ENCODE peak calls at places on chromosomes 5 and 9, in eight cellular contexts. One of them, this sample, is unnamed.
A peak's percentile ranks its signal among the peaks of the same experiment; 100 is the strongest.

GRCh38 chr5:140632366-140633080 is 452 bp downstream of the CD14 start:
- DNase-seq in AG04450: no peak
- DNase-seq in A673: peak; percentile 33
- DNase-seq in CD4-positive, alpha-beta T cell: peak; percentile 32
- DNase-seq in testis: peak; percentile 67
- DNase-seq in IMR-90: peak; percentile 54
- DNase-seq in psoas muscle: peak; percentile 80
- DNase-seq in upper lobe of right lung: peak; percentile 92
- DNase-seq in this sample: no peak

GRCh38 chr9:79630521-79631403 is 59.0 kb downstream of the TLE4 start:
- DNase-seq in AG04450: no peak
- DNase-seq in IMR-90: no peak
- DNase-seq in upper lobe of right lung: no peak
- DNase-seq in CD4-positive, alpha-beta T cell: no peak
- DNase-seq in psoas muscle: no peak
- DNase-seq in testis: no peak
- DNase-seq in A673: peak; percentile 86
- DNase-seq in this sample: no peak

GRCh38 chr5:55604611-55605067 is 69.9 kb upstream of the PLPP1 start:
- DNase-seq in testis: no peak
- DNase-seq in psoas muscle: no peak
- DNase-seq in upper lobe of right lung: no peak
- DNase-seq in IMR-90: peak; percentile 86
- DNase-seq in A673: peak; percentile 48
- DNase-seq in AG04450: no peak
- DNase-seq in CD4-positive, alpha-beta T cell: no peak
- DNase-seq in this sample: peak; percentile 18

GRCh38 chr9:112887377-112887776 is 3.3 kb downstream of the SLC46A2 start:
- DNase-seq in AG04450: no peak
- DNase-seq in IMR-90: no peak
- DNase-seq in upper lobe of right lung: no peak
- DNase-seq in testis: peak; percentile 77
- DNase-seq in CD4-positive, alpha-beta T cell: no peak
- DNase-seq in A673: peak; percentile 11
- DNase-seq in psoas muscle: no peak
- DNase-seq in this sample: no peak

GRCh38 chr5:147509041-147509709 is 693 bp downstream of the DPYSL3 start:
- DNase-seq in upper lobe of right lung: peak; percentile 63
- DNase-seq in AG04450: no peak
- DNase-seq in psoas muscle: peak; percentile 57
- DNase-seq in A673: no peak
- DNase-seq in CD4-positive, alpha-beta T cell: no peak
- DNase-seq in testis: peak; percentile 14
- DNase-seq in IMR-90: peak; percentile 16
- DNase-seq in this sample: peak; percentile 38

GRCh38 chr9:116482740-116483139 is 204.4 kb upstream of the TRIM32 start:
- DNase-seq in CD4-positive, alpha-beta T cell: no peak
- DNase-seq in upper lobe of right lung: no peak
- DNase-seq in IMR-90: no peak
- DNase-seq in A673: no peak
- DNase-seq in testis: no peak
- DNase-seq in psoas muscle: no peak
- DNase-seq in AG04450: no peak
- DNase-seq in this sample: no peak

GRCh38 chr9:97220894-97221477 is 86.5 kb upstream of the CCDC180 start:
- DNase-seq in AG04450: no peak
- DNase-seq in IMR-90: no peak
- DNase-seq in upper lobe of right lung: no peak
- DNase-seq in A673: no peak
- DNase-seq in psoas muscle: no peak
- DNase-seq in CD4-positive, alpha-beta T cell: no peak
- DNase-seq in testis: peak; percentile 17
- DNase-seq in this sample: no peak

GRCh38 chr5:88769165-88769564 is 113.8 kb downstream of the MEF2C start:
- DNase-seq in AG04450: no peak
- DNase-seq in A673: no peak
- DNase-seq in testis: no peak
- DNase-seq in CD4-positive, alpha-beta T cell: no peak
- DNase-seq in upper lobe of right lung: no peak
- DNase-seq in psoas muscle: no peak
- DNase-seq in IMR-90: peak; percentile 10
- DNase-seq in this sample: no peak

GRCh38 chr9:91843093-91843492 is 106.9 kb downstream of the ROR2 start:
- DNase-seq in upper lobe of right lung: no peak
- DNase-seq in AG04450: no peak
- DNase-seq in testis: no peak
- DNase-seq in CD4-positive, alpha-beta T cell: no peak
- DNase-seq in psoas muscle: no peak
- DNase-seq in IMR-90: no peak
- DNase-seq in A673: no peak
- DNase-seq in this sample: no peak

GRCh38 chr5:56829137-56829536 is 13.8 kb downstream of the MAP3K1 start:
- DNase-seq in IMR-90: peak; percentile 52
- DNase-seq in upper lobe of right lung: no peak
- DNase-seq in AG04450: no peak
- DNase-seq in testis: no peak
- DNase-seq in psoas muscle: no peak
- DNase-seq in A673: no peak
- DNase-seq in CD4-positive, alpha-beta T cell: peak; percentile 26
- DNase-seq in this sample: no peak

GRCh38 chr9:106958955-106959657 is 96.1 kb downstream of the ZNF462 start:
- DNase-seq in A673: no peak
- DNase-seq in upper lobe of right lung: no peak
- DNase-seq in IMR-90: peak; percentile 45
- DNase-seq in AG04450: no peak
- DNase-seq in psoas muscle: no peak
- DNase-seq in testis: no peak
- DNase-seq in CD4-positive, alpha-beta T cell: no peak
- DNase-seq in this sample: peak; percentile 35

GRCh38 chr9:33167949-33168535 is 906 bp upstream of the B4GALT1 start:
- DNase-seq in AG04450: no peak
- DNase-seq in psoas muscle: no peak
- DNase-seq in CD4-positive, alpha-beta T cell: no peak
- DNase-seq in IMR-90: no peak
- DNase-seq in upper lobe of right lung: no peak
- DNase-seq in testis: no peak
- DNase-seq in A673: no peak
- DNase-seq in this sample: no peak

GRCh38 chr9:109950710-109951443 is 170.9 kb downstream of the PALM2AKAP2 start:
- DNase-seq in IMR-90: no peak
- DNase-seq in AG04450: no peak
- DNase-seq in A673: no peak
- DNase-seq in CD4-positive, alpha-beta T cell: no peak
- DNase-seq in testis: no peak
- DNase-seq in psoas muscle: no peak
- DNase-seq in upper lobe of right lung: no peak
- DNase-seq in this sample: no peak

GRCh38 chr5:1161832-1162229 is 39.6 kb upstream of the SLC6A19 start:
- DNase-seq in testis: peak; percentile 94
- DNase-seq in IMR-90: no peak
- DNase-seq in CD4-positive, alpha-beta T cell: no peak
- DNase-seq in psoas muscle: no peak
- DNase-seq in upper lobe of right lung: no peak
- DNase-seq in A673: no peak
- DNase-seq in AG04450: no peak
- DNase-seq in this sample: peak; percentile 63

GRCh38 chr5:40224421-40224820 is 455.3 kb upstream of the PTGER4 start:
- DNase-seq in testis: no peak
- DNase-seq in A673: no peak
- DNase-seq in CD4-positive, alpha-beta T cell: no peak
- DNase-seq in upper lobe of right lung: no peak
- DNase-seq in IMR-90: peak; percentile 75
- DNase-seq in AG04450: no peak
- DNase-seq in psoas muscle: no peak
- DNase-seq in this sample: no peak

GRCh38 chr5:35863159-35863558 is 6.5 kb downstream of the IL7R start:
- DNase-seq in CD4-positive, alpha-beta T cell: no peak
- DNase-seq in testis: no peak
- DNase-seq in psoas muscle: no peak
- DNase-seq in A673: no peak
- DNase-seq in upper lobe of right lung: no peak
- DNase-seq in AG04450: no peak
- DNase-seq in IMR-90: no peak
- DNase-seq in this sample: no peak

GRCh38 chr5:53378590-53379247 is 101.7 kb upstream of the FST start:
- DNase-seq in psoas muscle: no peak
- DNase-seq in CD4-positive, alpha-beta T cell: no peak
- DNase-seq in IMR-90: peak; percentile 90
- DNase-seq in upper lobe of right lung: no peak
- DNase-seq in AG04450: no peak
- DNase-seq in A673: no peak
- DNase-seq in testis: no peak
- DNase-seq in this sample: peak; percentile 73

GRCh38 chr9:32725066-32725860 is 58.1 kb upstream of the TMEM215 start:
- DNase-seq in CD4-positive, alpha-beta T cell: no peak
- DNase-seq in upper lobe of right lung: no peak
- DNase-seq in AG04450: no peak
- DNase-seq in IMR-90: no peak
- DNase-seq in A673: no peak
- DNase-seq in psoas muscle: no peak
- DNase-seq in testis: no peak
- DNase-seq in this sample: no peak

GRCh38 chr9:89661956-89662717 is 57.3 kb downstream of the GADD45G start:
- DNase-seq in CD4-positive, alpha-beta T cell: no peak
- DNase-seq in testis: peak; percentile 99
- DNase-seq in AG04450: peak; percentile 55
- DNase-seq in IMR-90: peak; percentile 86
- DNase-seq in psoas muscle: peak; percentile 97
- DNase-seq in upper lobe of right lung: peak; percentile 98
- DNase-seq in A673: peak; percentile 93
- DNase-seq in this sample: peak; percentile 98

GRCh38 chr5:139394123-139394653 is 716 bp downstream of the PROB1 start:
- DNase-seq in upper lobe of right lung: peak; percentile 70
- DNase-seq in IMR-90: no peak
- DNase-seq in AG04450: no peak
- DNase-seq in psoas muscle: peak; percentile 92
- DNase-seq in testis: no peak
- DNase-seq in A673: peak; percentile 62
- DNase-seq in CD4-positive, alpha-beta T cell: peak; percentile 22
- DNase-seq in this sample: no peak

GRCh38 chr5:159210306-159210722 is 961 bp upstream of the RNF145 start:
- DNase-seq in upper lobe of right lung: no peak
- DNase-seq in AG04450: no peak
- DNase-seq in IMR-90: no peak
- DNase-seq in testis: no peak
- DNase-seq in A673: peak; percentile 7
- DNase-seq in psoas muscle: no peak
- DNase-seq in CD4-positive, alpha-beta T cell: no peak
- DNase-seq in this sample: peak; percentile 54

GRCh38 chr5:122492675-122493074 is 180.6 kb downstream of the SNCAIP start:
- DNase-seq in IMR-90: no peak
- DNase-seq in CD4-positive, alpha-beta T cell: no peak
- DNase-seq in testis: no peak
- DNase-seq in psoas muscle: no peak
- DNase-seq in upper lobe of right lung: no peak
- DNase-seq in AG04450: no peak
- DNase-seq in A673: peak; percentile 30
- DNase-seq in this sample: no peak
- TF ChIP-seq CTCF in IMR-90: peak; percentile 34
- TF ChIP-seq CTCF in CD4-positive, alpha-beta T cell: no peak
- TF ChIP-seq CTCF in testis: no peak
- TF ChIP-seq CTCF in psoas muscle: no peak
- TF ChIP-seq CTCF in upper lobe of right lung: peak; percentile 28
- TF ChIP-seq CTCF in AG04450: peak; percentile 52
- TF ChIP-seq CTCF in A673: peak; percentile 42
- TF ChIP-seq CTCF in this sample: no peak

DNA sequence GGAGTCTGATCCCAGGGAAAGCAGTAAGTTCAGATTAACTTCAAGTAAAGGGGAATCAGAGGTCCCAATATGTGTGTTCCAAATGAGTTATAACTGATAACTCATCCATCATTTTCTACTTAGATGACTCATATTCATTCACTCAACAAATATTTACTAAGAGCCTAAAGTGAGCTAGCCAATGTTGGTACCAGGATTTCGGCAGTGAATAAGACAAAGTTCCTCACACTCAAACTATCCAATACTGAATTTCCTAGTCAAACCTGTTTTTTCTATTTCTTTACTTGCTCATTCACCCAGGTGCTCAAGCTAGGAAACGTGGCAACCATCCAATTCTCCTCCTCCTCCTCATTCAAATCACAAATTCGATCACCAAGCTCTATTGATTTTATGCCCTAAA is 25.8 kb downstream of the FBXW2 start:
- DNase-seq in upper lobe of right lung: no peak
- DNase-seq in IMR-90: no peak
- DNase-seq in AG04450: no peak
- DNase-seq in A673: no peak
- DNase-seq in CD4-positive, alpha-beta T cell: no peak
- DNase-seq in testis: no peak
- DNase-seq in psoas muscle: no peak
- DNase-seq in this sample: peak; percentile 63
- H3K27ac ChIP-seq in upper lobe of right lung: no peak overlapping the region
- H3K27ac ChIP-seq in IMR-90: no peak overlapping the region
- H3K27ac ChIP-seq in AG04450: no peak overlapping the region
- H3K27ac ChIP-seq in A673: no peak overlapping the region
- H3K27ac ChIP-seq in CD4-positive, alpha-beta T cell: no peak overlapping the region
- H3K27ac ChIP-seq in testis: no peak overlapping the region
- H3K27ac ChIP-seq in psoas muscle: no peak overlapping the region
- H3K27ac ChIP-seq in this sample: no peak overlapping the region

DNA sequence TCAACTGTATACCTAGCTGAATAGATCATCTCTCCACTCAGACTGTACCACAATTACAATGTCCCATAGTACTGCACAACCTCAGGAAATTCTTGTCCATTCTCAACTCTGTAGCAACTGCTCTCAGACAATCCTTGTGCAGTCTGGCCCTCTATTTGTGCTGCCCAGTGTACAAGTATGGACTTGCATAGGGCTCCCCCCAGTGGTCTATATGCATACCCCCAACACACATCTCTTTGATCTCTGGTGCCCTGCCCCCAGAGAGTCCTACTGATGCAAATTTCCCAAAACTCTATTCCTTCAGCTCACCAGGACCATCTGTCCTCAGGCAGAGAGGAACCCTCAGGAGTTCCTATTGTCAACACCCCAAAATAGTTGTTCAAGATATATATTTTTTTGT is 205.3 kb downstream of the SLCO4C1 start:
- DNase-seq in IMR-90: no peak
- DNase-seq in AG04450: no peak
- DNase-seq in CD4-positive, alpha-beta T cell: no peak
- DNase-seq in upper lobe of right lung: no peak
- DNase-seq in A673: peak; percentile 58
- DNase-seq in psoas muscle: no peak
- DNase-seq in testis: peak; percentile 57
- DNase-seq in this sample: no peak
- TF ChIP-seq CTCF in IMR-90: no peak
- TF ChIP-seq CTCF in AG04450: peak; percentile 26
- TF ChIP-seq CTCF in CD4-positive, alpha-beta T cell: no peak
- TF ChIP-seq CTCF in upper lobe of right lung: peak; percentile 17
- TF ChIP-seq CTCF in A673: peak; percentile 61
- TF ChIP-seq CTCF in psoas muscle: no peak
- TF ChIP-seq CTCF in testis: no peak
- TF ChIP-seq CTCF in this sample: no peak

DNA sequence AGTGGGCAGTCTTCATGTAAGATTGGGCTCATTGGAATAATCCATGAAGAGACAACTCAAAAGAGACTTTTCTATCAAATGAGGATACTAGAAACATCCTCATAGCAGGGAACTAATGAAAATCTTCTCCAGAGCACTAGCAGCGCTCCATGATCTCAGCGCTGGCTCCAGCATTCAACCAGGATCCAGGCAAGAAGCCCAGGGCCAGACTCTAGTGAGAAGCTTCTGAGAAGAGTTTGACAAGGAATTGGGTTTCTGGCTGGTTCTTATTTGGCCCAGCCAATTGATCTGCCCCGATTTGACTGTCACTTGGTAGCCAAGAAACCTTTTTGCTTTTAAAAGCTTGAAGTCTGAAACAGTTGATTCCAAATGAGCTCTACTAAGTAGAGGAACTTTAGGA is 60.1 kb downstream of the AOPEP start:
- DNase-seq in CD4-positive, alpha-beta T cell: no peak
- DNase-seq in upper lobe of right lung: no peak
- DNase-seq in IMR-90: no peak
- DNase-seq in psoas muscle: no peak
- DNase-seq in testis: no peak
- DNase-seq in A673: no peak
- DNase-seq in AG04450: no peak
- DNase-seq in this sample: no peak
- H3K27ac ChIP-seq in CD4-positive, alpha-beta T cell: no peak overlapping the region
- H3K27ac ChIP-seq in upper lobe of right lung: no peak overlapping the region
- H3K27ac ChIP-seq in IMR-90: no peak overlapping the region
- H3K27ac ChIP-seq in psoas muscle: no peak overlapping the region
- H3K27ac ChIP-seq in testis: no peak overlapping the region
- H3K27ac ChIP-seq in A673: no peak overlapping the region
- H3K27ac ChIP-seq in AG04450: no peak overlapping the region
- H3K27ac ChIP-seq in this sample: no peak overlapping the region